ENCODE peak calls at places on chromosomes 2 and 18, in four cellular contexts. C, I, J and B are unnamed samples.

GRCh38 chr2:140711867-140712266 is 1418.9 kb downstream of the LRP1B start:
- DNase-seq in J (no peak), I (no peak), C (no peak), B (no peak)

GRCh38 chr2:44974064-44974715 is 32.7 kb downstream of the SIX3 start:
- DNase-seq in I (no peak), J (peak; percentile 62), C (peak; percentile 52), B (peak; percentile 66)

GRCh38 chr2:75896779-75897366 is 186.2 kb upstream of the GCFC2 start:
- DNase-seq in J (no peak), I (no peak), C (peak; percentile 60), B (peak; percentile 59)

GRCh38 chr18:13264986-13265900 is 46.7 kb downstream of the LDLRAD4 start:
- DNase-seq in C (no peak), J (no peak), I (no peak), B (no peak)

GRCh38 chr2:108323619-108324018 is 34.9 kb downstream of the SULT1C2 start:
- DNase-seq in I (no peak), C (no peak), J (no peak), B (no peak)

GRCh38 chr2:102369866-102370265 is 14.3 kb downstream of the IL18R1 start:
- DNase-seq in I (no peak), C (no peak), J (no peak), B (no peak)

GRCh38 chr2:197445746-197446145 is 7.6 kb upstream of the COQ10B start:
- DNase-seq in C (no peak), I (no peak), J (no peak), B (no peak)

GRCh38 chr18:50862401-50862800 is 16.5 kb upstream of the ME2 start:
- DNase-seq in I (no peak), C (no peak), J (no peak), B (no peak)

GRCh38 chr2:20599861-20600461 is 50.9 kb downstream of the HS1BP3 start:
- DNase-seq in I (no peak), C (no peak), J (no peak), B (no peak)
- TF ChIP-seq BHLHE40 in I (no peak), C (no peak), J (no peak), B (no peak)

DNA sequence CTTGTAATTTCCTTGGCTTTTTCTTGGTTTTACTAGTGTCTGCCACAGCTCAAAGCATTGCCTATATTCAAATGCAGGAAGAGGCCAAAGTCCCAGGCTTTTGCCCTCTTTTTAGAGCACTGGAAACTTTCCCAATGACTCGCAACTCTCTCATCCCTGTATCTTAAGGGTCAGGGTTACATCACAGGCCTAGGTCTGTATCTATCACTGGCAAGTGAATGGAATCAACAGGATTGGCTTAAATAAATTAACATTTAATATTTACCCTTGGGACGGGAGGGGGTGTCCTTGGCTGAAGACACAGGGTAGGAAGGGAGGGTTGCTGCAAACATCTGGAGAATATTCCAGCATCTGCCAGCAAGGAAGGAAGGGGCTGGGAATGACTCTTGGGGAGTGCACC is 242.6 kb downstream of the SLC4A3 start:
- DNase-seq in I (no peak), C (no peak), J (no peak), B (no peak)
- TF ChIP-seq SP1 in I (no peak), C (no peak), J (no peak), B (no peak)

DNA sequence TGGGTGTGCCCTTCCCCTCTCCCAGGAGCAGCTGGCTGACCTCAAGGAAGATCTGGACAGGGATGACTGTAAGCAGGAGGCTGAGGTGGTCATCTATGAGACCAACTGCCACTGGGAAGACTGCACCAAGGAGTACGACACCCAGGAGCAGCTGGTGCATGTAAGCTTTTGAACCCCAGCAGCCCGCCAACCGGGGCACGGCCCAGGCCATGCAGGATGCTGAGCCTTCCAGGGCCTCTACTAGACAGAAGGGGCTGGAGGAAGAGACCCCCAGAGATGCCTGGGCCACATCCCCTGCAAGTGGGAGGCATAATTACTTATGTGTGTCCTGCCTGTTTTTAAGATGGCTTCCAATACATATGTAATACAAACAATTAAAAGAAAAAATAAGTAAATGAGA is 239.3 kb downstream of the GLI2 start:
- DNase-seq in I (no peak), J (no peak), C (no peak), B (no peak)
- TF ChIP-seq BHLHE40 in I (no peak), J (no peak), C (no peak), B (no peak)

GRCh38 chr2:128444044-128444771 is 125.5 kb upstream of the HS6ST1 start:
- DNase-seq in I (no peak), C (no peak), J (no peak), B (no peak)

GRCh38 chr2:128442053-128442751 is 123.5 kb upstream of the HS6ST1 start:
- DNase-seq in I (no peak), J (no peak), C (peak; percentile 57), B (no peak)

GRCh38 chr2:128444816-128445532 is 126.3 kb upstream of the HS6ST1 start:
- DNase-seq in J (no peak), C (no peak), I (no peak), B (no peak)

GRCh38 chr2:128441341-128442052 is 122.8 kb upstream of the HS6ST1 start:
- DNase-seq in I (no peak), C (no peak), J (no peak), B (no peak)

DNA sequence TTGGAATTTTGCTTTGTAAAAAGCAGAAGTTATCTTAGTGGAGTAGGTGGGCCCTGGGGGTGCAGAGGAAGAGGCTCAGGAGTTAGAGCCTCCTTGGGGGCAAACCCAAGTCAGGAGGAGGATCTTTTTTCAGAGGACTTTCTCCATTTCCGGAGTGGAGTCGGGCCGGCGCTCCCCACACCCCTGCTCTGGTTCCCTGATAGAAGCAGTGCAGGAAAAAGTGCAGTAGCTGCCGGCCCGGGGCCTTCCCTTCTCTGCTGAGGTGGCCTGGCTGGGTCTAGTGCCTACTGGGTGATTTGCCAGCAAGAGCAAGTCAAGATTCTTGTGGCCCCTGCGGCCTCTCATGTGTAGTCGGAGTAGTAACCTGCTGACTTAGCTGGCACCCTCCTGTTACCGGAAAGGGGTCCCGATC is 124.2 kb upstream of the HS6ST1 start:
- DNase-seq in I (no peak), C (no peak), J (no peak), B (no peak)
- TF ChIP-seq SP1 in I (no peak), C (no peak), J (no peak), B (no peak)

GRCh38 chr2:72153026-72153791 is 5.5 kb upstream of the CYP26B1 start:
- DNase-seq in I (no peak), J (no peak), C (no peak), B (no peak)

GRCh38 chr2:72155737-72156136 is 8.1 kb upstream of the CYP26B1 start:
- DNase-seq in C (no peak), J (no peak), I (no peak), B (no peak)

GRCh38 chr2:72155151-72155550 is 7.5 kb upstream of the CYP26B1 start:
- DNase-seq in C (no peak), I (no peak), J (no peak), B (no peak)

GRCh38 chr2:72153924-72154323 is 6.3 kb upstream of the CYP26B1 start:
- DNase-seq in I (no peak), C (no peak), J (no peak), B (no peak)

GRCh38 chr2:72154386-72154785 is 6.7 kb upstream of the CYP26B1 start:
- DNase-seq in J (no peak), I (no peak), C (no peak), B (no peak)
- TF ChIP-seq BHLHE40 in J (no peak), I (no peak), C (no peak), B (no peak)

GRCh38 chr2:239304533-239305221 is 96.1 kb downstream of the HDAC4 start:
- DNase-seq in I (no peak), J (no peak), C (no peak), B (no peak)
- TF ChIP-seq SP1 in I (no peak), J (no peak), C (no peak), B (no peak)